ENCODE peak calls at places on chromosomes 2 and 18, in nine cellular contexts. One of them, this sample, is unnamed.

GRCh38 chr2:120749506-120750431 is 14.1 kb downstream of the GLI2 start:
- DNase-seq in mammary epithelial cell: no peak
- DNase-seq in lung: peak
- DNase-seq in lower lobe of right lung: no peak
- DNase-seq in DND-41: no peak
- DNase-seq in heart left ventricle: peak
- DNase-seq in A549: no peak
- DNase-seq in psoas muscle: no peak
- DNase-seq in right lobe of liver: no peak
- DNase-seq in this sample: no peak

GRCh38 chr2:85411405-85411748 is 1.2 kb upstream of the CAPG start:
- DNase-seq in mammary epithelial cell: no peak
- DNase-seq in lung: no peak
- DNase-seq in lower lobe of right lung: no peak
- DNase-seq in DND-41: no peak
- DNase-seq in heart left ventricle: no peak
- DNase-seq in A549: no peak
- DNase-seq in psoas muscle: no peak
- DNase-seq in right lobe of liver: no peak
- DNase-seq in this sample: no peak

GRCh38 chr2:106208874-106209273 is 14.8 kb upstream of the UXS1 start:
- DNase-seq in mammary epithelial cell: no peak
- DNase-seq in lung: no peak
- DNase-seq in lower lobe of right lung: no peak
- DNase-seq in DND-41: no peak
- DNase-seq in heart left ventricle: no peak
- DNase-seq in A549: no peak
- DNase-seq in psoas muscle: no peak
- DNase-seq in right lobe of liver: no peak
- DNase-seq in this sample: no peak

GRCh38 chr2:98454500-98455235 is 10.0 kb downstream of the INPP4A start:
- DNase-seq in mammary epithelial cell: no peak
- DNase-seq in lung: peak
- DNase-seq in lower lobe of right lung: no peak
- DNase-seq in DND-41: peak
- DNase-seq in heart left ventricle: no peak
- DNase-seq in A549: no peak
- DNase-seq in psoas muscle: no peak
- DNase-seq in right lobe of liver: no peak
- DNase-seq in this sample: no peak

GRCh38 chr2:62293490-62294212 is 97.7 kb downstream of the B3GNT2 start:
- DNase-seq in mammary epithelial cell: peak
- DNase-seq in lung: peak
- DNase-seq in lower lobe of right lung: peak
- DNase-seq in DND-41: no peak
- DNase-seq in heart left ventricle: peak
- DNase-seq in A549: no peak
- DNase-seq in psoas muscle: peak
- DNase-seq in right lobe of liver: peak
- DNase-seq in this sample: peak

GRCh38 chr2:31327505-31327904 is 87.0 kb downstream of the XDH start:
- DNase-seq in mammary epithelial cell: no peak
- DNase-seq in lung: no peak
- DNase-seq in lower lobe of right lung: no peak
- DNase-seq in DND-41: no peak
- DNase-seq in heart left ventricle: no peak
- DNase-seq in A549: no peak
- DNase-seq in psoas muscle: no peak
- DNase-seq in right lobe of liver: no peak
- DNase-seq in this sample: no peak

GRCh38 chr2:17638181-17638743 is 97.8 kb downstream of the VSNL1 start:
- DNase-seq in mammary epithelial cell: no peak
- DNase-seq in lung: no peak
- DNase-seq in lower lobe of right lung: no peak
- DNase-seq in DND-41: no peak
- DNase-seq in heart left ventricle: no peak
- DNase-seq in A549: no peak
- DNase-seq in psoas muscle: no peak
- DNase-seq in right lobe of liver: no peak
- DNase-seq in this sample: no peak

GRCh38 chr2:96145028-96145939 is at the start of gene DUSP2:
- DNase-seq in mammary epithelial cell: peak
- DNase-seq in lung: peak
- DNase-seq in lower lobe of right lung: peak
- DNase-seq in DND-41: peak
- DNase-seq in heart left ventricle: peak
- DNase-seq in A549: peak
- DNase-seq in psoas muscle: peak
- DNase-seq in right lobe of liver: peak
- DNase-seq in this sample: peak

GRCh38 chr2:207067476-207067875 is 98.3 kb downstream of the KLF7 start:
- DNase-seq in mammary epithelial cell: no peak
- DNase-seq in lung: no peak
- DNase-seq in lower lobe of right lung: no peak
- DNase-seq in DND-41: no peak
- DNase-seq in heart left ventricle: no peak
- DNase-seq in A549: no peak
- DNase-seq in psoas muscle: no peak
- DNase-seq in right lobe of liver: no peak
- DNase-seq in this sample: no peak

GRCh38 chr2:207138573-207139297 is 27.0 kb downstream of the KLF7 start:
- DNase-seq in mammary epithelial cell: no peak
- DNase-seq in lung: no peak
- DNase-seq in lower lobe of right lung: no peak
- DNase-seq in DND-41: no peak
- DNase-seq in heart left ventricle: no peak
- DNase-seq in A549: no peak
- DNase-seq in psoas muscle: no peak
- DNase-seq in right lobe of liver: no peak
- DNase-seq in this sample: no peak

GRCh38 chr18:8525692-8526091 is 83.5 kb upstream of the RAB12 start:
- DNase-seq in mammary epithelial cell: no peak
- DNase-seq in lung: no peak
- DNase-seq in lower lobe of right lung: no peak
- DNase-seq in DND-41: no peak
- DNase-seq in heart left ventricle: no peak
- DNase-seq in A549: no peak
- DNase-seq in psoas muscle: no peak
- DNase-seq in right lobe of liver: no peak
- DNase-seq in this sample: no peak

GRCh38 chr18:27713037-27713726 is 463.7 kb downstream of the CDH2 start:
- DNase-seq in mammary epithelial cell: no peak
- DNase-seq in lung: no peak
- DNase-seq in lower lobe of right lung: no peak
- DNase-seq in DND-41: no peak
- DNase-seq in heart left ventricle: no peak
- DNase-seq in A549: no peak
- DNase-seq in psoas muscle: no peak
- DNase-seq in right lobe of liver: no peak
- DNase-seq in this sample: no peak

GRCh38 chr2:239932881-239933735 is 92.0 kb downstream of the NDUFA10 start:
- DNase-seq in mammary epithelial cell: no peak
- DNase-seq in lung: no peak
- DNase-seq in lower lobe of right lung: peak
- DNase-seq in DND-41: no peak
- DNase-seq in heart left ventricle: peak
- DNase-seq in A549: no peak
- DNase-seq in psoas muscle: no peak
- DNase-seq in right lobe of liver: no peak
- DNase-seq in this sample: peak

GRCh38 chr2:79011485-79011884 is 14.0 kb upstream of the REG3G start:
- DNase-seq in mammary epithelial cell: no peak
- DNase-seq in lung: no peak
- DNase-seq in lower lobe of right lung: no peak
- DNase-seq in DND-41: no peak
- DNase-seq in heart left ventricle: no peak
- DNase-seq in A549: no peak
- DNase-seq in psoas muscle: no peak
- DNase-seq in right lobe of liver: no peak
- DNase-seq in this sample: no peak

GRCh38 chr18:62018761-62019041 is 125.9 kb upstream of the RNF152 start:
- DNase-seq in mammary epithelial cell: no peak
- DNase-seq in lung: no peak
- DNase-seq in lower lobe of right lung: no peak
- DNase-seq in DND-41: no peak
- DNase-seq in heart left ventricle: no peak
- DNase-seq in A549: no peak
- DNase-seq in psoas muscle: no peak
- DNase-seq in right lobe of liver: no peak
- DNase-seq in this sample: no peak

DNA sequence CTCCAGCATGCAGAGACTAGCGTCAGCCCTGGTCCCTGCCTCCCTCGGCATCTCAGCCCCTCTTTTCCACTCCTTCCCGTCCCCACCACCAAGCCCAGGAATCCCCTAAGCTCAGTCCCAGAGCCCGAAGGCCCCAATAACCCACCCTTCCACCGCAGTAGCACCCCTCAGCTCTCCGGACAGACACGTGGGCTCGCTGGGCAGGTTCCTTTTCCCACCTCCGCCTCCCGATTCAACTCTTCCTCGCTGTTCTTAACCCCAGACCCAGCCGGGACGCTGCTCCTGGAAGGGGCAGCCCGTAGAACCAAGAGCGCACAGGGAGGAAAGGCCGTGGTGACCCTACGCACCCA is 1.4 kb downstream of the IHH start:
- DNase-seq in mammary epithelial cell: no peak
- DNase-seq in lung: no peak
- DNase-seq in lower lobe of right lung: no peak
- DNase-seq in DND-41: no peak
- DNase-seq in heart left ventricle: no peak
- DNase-seq in A549: no peak
- DNase-seq in psoas muscle: no peak
- DNase-seq in right lobe of liver: no peak
- DNase-seq in this sample: no peak
- H3K27ac ChIP-seq in mammary epithelial cell: no peak
- H3K27ac ChIP-seq in lung: no peak
- H3K27ac ChIP-seq in lower lobe of right lung: no peak
- H3K27ac ChIP-seq in DND-41: no peak
- H3K27ac ChIP-seq in heart left ventricle: no peak
- H3K27ac ChIP-seq in A549: no peak
- H3K27ac ChIP-seq in psoas muscle: no peak
- H3K27ac ChIP-seq in right lobe of liver: peak
- H3K27ac ChIP-seq in this sample: no peak

DNA sequence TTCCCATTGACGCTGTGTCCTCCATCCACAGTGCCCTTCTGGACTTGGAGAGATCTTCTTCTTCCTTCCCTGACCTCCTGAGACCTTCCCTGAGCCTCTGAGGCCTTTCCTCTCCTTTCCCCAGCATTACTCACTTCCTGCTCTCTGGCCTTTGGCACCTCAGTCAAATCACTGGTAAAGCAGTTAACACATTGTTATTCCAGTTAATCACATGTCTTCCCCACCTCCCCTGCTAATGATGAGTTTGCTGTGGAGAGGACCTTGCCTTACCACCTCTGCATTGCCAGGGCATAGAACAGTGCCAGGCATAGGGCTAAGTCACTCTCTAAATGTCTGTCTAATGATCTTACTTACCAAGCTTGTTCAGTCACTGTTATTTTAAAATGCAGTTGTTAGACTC is 113.4 kb upstream of the SPRED2 start:
- DNase-seq in mammary epithelial cell: peak
- DNase-seq in lung: no peak
- DNase-seq in lower lobe of right lung: no peak
- DNase-seq in DND-41: no peak
- DNase-seq in heart left ventricle: peak
- DNase-seq in A549: no peak
- DNase-seq in psoas muscle: no peak
- DNase-seq in right lobe of liver: no peak
- DNase-seq in this sample: no peak
- H3K27ac ChIP-seq in mammary epithelial cell: no peak
- H3K27ac ChIP-seq in lung: no peak
- H3K27ac ChIP-seq in lower lobe of right lung: no peak
- H3K27ac ChIP-seq in DND-41: no peak
- H3K27ac ChIP-seq in heart left ventricle: peak
- H3K27ac ChIP-seq in A549: peak
- H3K27ac ChIP-seq in psoas muscle: peak
- H3K27ac ChIP-seq in right lobe of liver: no peak
- H3K27ac ChIP-seq in this sample: no peak

DNA sequence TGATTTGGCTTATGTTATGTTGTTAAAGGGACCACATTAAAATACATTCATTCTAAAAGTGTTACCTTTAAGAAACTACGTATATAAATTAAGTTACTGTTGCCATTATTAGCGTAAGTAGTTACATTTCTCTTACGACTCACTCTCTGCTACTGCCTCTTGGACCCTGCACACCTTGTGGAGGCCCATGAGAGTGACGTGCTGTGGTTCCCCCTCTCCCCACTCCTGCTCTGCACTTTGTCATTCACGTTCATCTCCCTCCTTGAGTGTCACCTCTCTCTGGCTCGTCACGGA is 830 bp upstream of the MERTK start:
- DNase-seq in mammary epithelial cell: no peak
- DNase-seq in lung: no peak
- DNase-seq in lower lobe of right lung: no peak
- DNase-seq in DND-41: no peak
- DNase-seq in heart left ventricle: no peak
- DNase-seq in A549: no peak
- DNase-seq in psoas muscle: no peak
- DNase-seq in right lobe of liver: no peak
- DNase-seq in this sample: no peak
- H3K27ac ChIP-seq in mammary epithelial cell: no peak
- H3K27ac ChIP-seq in lung: peak
- H3K27ac ChIP-seq in lower lobe of right lung: peak
- H3K27ac ChIP-seq in DND-41: peak
- H3K27ac ChIP-seq in heart left ventricle: peak
- H3K27ac ChIP-seq in A549: peak
- H3K27ac ChIP-seq in psoas muscle: peak
- H3K27ac ChIP-seq in right lobe of liver: peak
- H3K27ac ChIP-seq in this sample: peak

GRCh38 chr2:235988271-235989015 is 179.7 kb downstream of the GBX2 start:
- DNase-seq in mammary epithelial cell: no peak
- DNase-seq in lung: no peak
- DNase-seq in lower lobe of right lung: no peak
- DNase-seq in DND-41: no peak
- DNase-seq in heart left ventricle: no peak
- DNase-seq in A549: no peak
- DNase-seq in psoas muscle: no peak
- DNase-seq in right lobe of liver: no peak
- DNase-seq in this sample: no peak
- H3K27ac ChIP-seq in mammary epithelial cell: no peak
- H3K27ac ChIP-seq in lung: no peak
- H3K27ac ChIP-seq in lower lobe of right lung: no peak
- H3K27ac ChIP-seq in DND-41: no peak
- H3K27ac ChIP-seq in heart left ventricle: no peak
- H3K27ac ChIP-seq in A549: no peak
- H3K27ac ChIP-seq in psoas muscle: no peak
- H3K27ac ChIP-seq in right lobe of liver: no peak
- H3K27ac ChIP-seq in this sample: no peak